ENCODE peak calls at places on chromosome 20, in eight cellular contexts. M is colonic mucosa, D is heart left ventricle, G is adrenal gland, J is GM06990, S is mesothelial cell of epicardium, C is AG09309, F is nephron progenitor cell. O is an unnamed sample.
A peak's percentile ranks its signal among the peaks of the same experiment; 100 is the strongest.

GRCh38 chr20:49483018-49483705 is 694 bp upstream of the KCNB1 start:
- DNase-seq in M (no peak), C (no peak), F (peak; percentile 30), D (no peak), S (no peak), G (no peak), J (no peak), O (no peak)

GRCh38 chr20:10321138-10321717 is 102.6 kb downstream of the SNAP25 start:
- DNase-seq in C (no peak), F (no peak), S (no peak), G (no peak), J (no peak), M (no peak), D (no peak), O (no peak)

GRCh38 chr20:32611286-32611685 is 26.2 kb upstream of the NOL4L start:
- DNase-seq in D (no peak), J (no peak), C (no peak), G (no peak), M (no peak), S (no peak), F (no peak), O (no peak)

GRCh38 chr20:4606046-4606445 is 115.7 kb upstream of the PRND start:
- DNase-seq in F (peak; percentile 23), J (no peak), D (no peak), S (no peak), M (no peak), C (no peak), G (no peak), O (no peak)

GRCh38 chr20:53827996-53828672 is 234.5 kb upstream of the ZNF217 start:
- DNase-seq in G (no peak), C (peak; percentile 96), M (no peak), J (no peak), F (no peak), D (no peak), S (no peak), O (no peak)

GRCh38 chr20:4512891-4513550 is 208.7 kb upstream of the PRND start:
- DNase-seq in J (no peak), G (no peak), F (no peak), C (peak; percentile 80), M (no peak), S (no peak), D (no peak), O (no peak)

GRCh38 chr20:24780648-24781047 is 168.4 kb upstream of the CST7 start:
- DNase-seq in F (no peak), J (no peak), M (no peak), C (no peak), D (no peak), S (no peak), G (no peak), O (no peak)

GRCh38 chr20:3227511-3227910 is 11.5 kb downstream of the SLC4A11 start:
- DNase-seq in D (no peak), C (no peak), S (no peak), F (no peak), G (no peak), M (no peak), J (no peak), O (no peak)

GRCh38 chr20:36153754-36154695 is 515 bp upstream of the EPB41L1 start:
- DNase-seq in M (peak; percentile 88), F (peak; percentile 88), S (no peak), C (no peak), J (no peak), G (peak; percentile 94), D (peak; percentile 92), O (peak; percentile 93)

GRCh38 chr20:13331536-13331935 is 110.5 kb downstream of the ISM1 start:
- DNase-seq in D (no peak), C (no peak), M (no peak), F (no peak), G (no peak), S (no peak), J (no peak), O (no peak)

GRCh38 chr20:24581443-24582170 is 112.2 kb downstream of the SYNDIG1 start:
- DNase-seq in S (no peak), J (no peak), C (no peak), D (no peak), G (no peak), M (no peak), F (no peak), O (no peak)

GRCh38 chr20:1265226-1265915 is 723 bp upstream of the SNPH start:
- DNase-seq in C (no peak), D (no peak), F (no peak), J (no peak), S (no peak), G (no peak), M (no peak), O (no peak)

GRCh38 chr20:47670913-47671312 is 114.4 kb downstream of the SULF2 start:
- DNase-seq in F (no peak), D (peak; percentile 18), C (no peak), S (no peak), J (no peak), M (no peak), G (peak; percentile 25), O (no peak)

GRCh38 chr20:43681991-43682410 is 15.1 kb downstream of the MYBL2 start:
- DNase-seq in C (no peak), M (no peak), G (no peak), J (peak; percentile 86), S (no peak), D (no peak), F (no peak), O (no peak)

GRCh38 chr20:44851545-44851944 is 34.0 kb upstream of the YWHAB start:
- DNase-seq in S (no peak), C (no peak), M (peak; percentile 74), J (no peak), G (no peak), F (no peak), D (no peak), O (no peak)

GRCh38 chr20:44850272-44850671 is 35.2 kb upstream of the YWHAB start:
- DNase-seq in M (peak; percentile 49), D (no peak), G (no peak), S (no peak), F (no peak), C (no peak), J (no peak), O (no peak)

GRCh38 chr20:44848254-44849015 is 37.1 kb upstream of the YWHAB start:
- DNase-seq in F (no peak), J (no peak), G (no peak), D (no peak), C (no peak), S (no peak), M (no peak), O (no peak)

GRCh38 chr20:44850883-44851282 is 34.6 kb upstream of the YWHAB start:
- DNase-seq in C (no peak), M (no peak), S (no peak), D (no peak), J (no peak), G (no peak), F (no peak), O (no peak)

GRCh38 chr20:44849712-44850111 is 35.8 kb upstream of the YWHAB start:
- DNase-seq in G (no peak), F (no peak), M (no peak), D (no peak), C (no peak), J (no peak), S (no peak), O (no peak)
- TF ChIP-seq CTCF in G (no peak), F (no peak), M (no peak), D (no peak), C (no peak), J (no peak), S (no peak), O (no peak)

DNA sequence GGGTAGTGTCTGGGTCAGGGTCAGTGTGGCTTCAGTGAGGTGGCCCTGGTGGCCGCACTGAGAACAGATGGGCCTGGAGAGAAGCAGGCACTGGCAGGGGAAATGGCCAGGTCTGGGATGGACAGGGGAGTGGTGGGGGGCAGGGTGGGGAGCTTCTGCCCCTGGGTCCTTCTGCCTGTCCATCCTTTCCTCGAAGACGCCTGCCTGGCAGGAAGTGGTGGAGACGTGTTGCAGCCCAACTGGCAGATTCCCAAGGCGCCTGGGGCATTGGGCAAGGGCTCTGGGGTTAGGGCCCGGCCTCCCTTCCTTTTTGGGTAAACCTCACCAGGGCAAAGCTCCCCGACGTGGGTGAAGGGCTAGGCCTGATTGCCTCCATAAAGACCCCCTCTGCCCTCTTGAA is 10.4 kb downstream of the SRC start:
- DNase-seq in M (no peak), F (no peak), J (no peak), S (no peak), G (peak; percentile 88), D (peak; percentile 68), C (no peak), O (no peak)
- TF ChIP-seq CTCF in M (no peak), F (no peak), J (no peak), S (no peak), G (no peak), D (no peak), C (no peak), O (no peak)

GRCh38 chr20:20564279-20564678 is 148.2 kb downstream of the RALGAPA2 start:
- DNase-seq in J (no peak), C (no peak), M (no peak), G (no peak), S (no peak), F (no peak), D (no peak), O (no peak)

GRCh38 chr20:20566523-20566922 is 145.9 kb downstream of the RALGAPA2 start:
- DNase-seq in J (no peak), G (no peak), S (no peak), M (no peak), C (no peak), D (no peak), F (no peak), O (no peak)

GRCh38 chr20:20567712-20568111 is 144.7 kb downstream of the RALGAPA2 start:
- DNase-seq in F (no peak), G (no peak), S (no peak), C (no peak), D (no peak), J (no peak), M (no peak), O (no peak)

GRCh38 chr20:20571068-20571780 is 141.2 kb downstream of the RALGAPA2 start:
- DNase-seq in C (no peak), M (no peak), J (no peak), D (no peak), G (no peak), S (no peak), F (no peak), O (no peak)

DNA sequence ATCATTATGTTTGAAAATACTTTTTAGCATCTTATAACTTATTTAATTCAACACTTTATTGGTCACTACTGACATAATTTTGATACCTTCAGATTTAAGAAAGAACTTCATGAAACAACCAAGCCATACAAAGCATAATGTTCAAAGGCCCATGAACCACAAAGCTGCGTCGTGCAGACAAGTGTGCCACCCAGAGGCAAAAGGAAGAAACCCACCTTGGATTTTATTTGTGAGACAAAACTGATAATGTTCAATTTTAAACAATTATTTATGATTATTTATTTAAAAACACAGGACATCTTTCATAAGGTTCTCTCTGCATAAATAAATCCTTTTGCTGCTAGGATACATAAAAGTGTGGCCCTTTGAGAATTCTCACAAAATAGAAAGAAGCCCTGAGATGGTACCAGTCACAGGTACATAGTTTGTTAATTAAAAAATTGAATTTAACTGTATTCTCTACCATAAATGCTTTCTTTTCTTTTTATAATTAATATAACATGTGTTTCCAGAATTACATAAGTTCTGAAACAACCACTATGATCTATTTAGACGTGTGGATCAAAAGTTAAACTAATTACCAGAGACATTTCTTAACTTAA is 143.7 kb downstream of the RALGAPA2 start:
- DNase-seq in C (peak; percentile 10), D (no peak), F (peak; percentile 24), J (no peak), G (peak; percentile 61), M (no peak), S (no peak), O (peak; percentile 1)
- TF ChIP-seq CTCF in C (peak; percentile 76), D (peak; percentile 67), F (peak; percentile 75), J (peak; percentile 71), G (peak; percentile 47), M (peak; percentile 54), S (peak; percentile 69), O (no peak)

GRCh38 chr20:44966030-44966961 is at the start of gene STK4:
- DNase-seq in M (peak; percentile 98), C (peak; percentile 35), F (peak; percentile 95), G (peak; percentile 95), S (peak; percentile 92), J (peak; percentile 99), D (peak; percentile 94), O (peak; percentile 98)
- TF ChIP-seq CTCF in M (peak; percentile 30), C (peak; percentile 48), F (no peak), G (peak; percentile 25), S (no peak), J (peak; percentile 68), D (peak; percentile 69), O (peak; percentile 55)

O was measured in Calu3.